ENCODE peak calls at places on chromosomes 2 and 18, in eight cellular contexts. C is astrocyte of the cerebellum, A is left lobe of liver, M is fibroblast of lung, Q is activated B cell treated with CpG ODN at 0.5 μM for 24 hours, F is GDM1, J is mesenteric fat pad, S is EL. R is an unnamed sample.

GRCh38 chr2:43294973-43295603 is 68.7 kb upstream of the ZFP36L2 start:
- DNase-seq in S (no peak), M (peak; percentile 37), F (no peak), A (peak; percentile 24), C (no peak), J (no peak), Q (no peak), R (peak; percentile 35)

GRCh38 chr18:22280453-22280750 is 111.0 kb downstream of the GATA6 start:
- DNase-seq in M (no peak), C (no peak), A (no peak), Q (no peak), F (no peak), S (no peak), J (no peak), R (peak; percentile 72)

GRCh38 chr18:37668971-37669747 is 103.6 kb upstream of the CELF4 start:
- DNase-seq in J (no peak), C (no peak), F (no peak), M (no peak), Q (no peak), S (no peak), A (no peak), R (no peak)

GRCh38 chr2:43609304-43609883 is 13.6 kb upstream of the THADA start:
- DNase-seq in C (peak; percentile 23), A (no peak), F (peak; percentile 6), J (no peak), M (peak; percentile 34), S (peak; percentile 59), Q (no peak), R (peak; percentile 68)

GRCh38 chr2:101341421-101341820 is 32.9 kb upstream of the RNF149 start:
- DNase-seq in A (no peak), C (no peak), J (no peak), F (no peak), M (no peak), S (no peak), Q (no peak), R (no peak)

GRCh38 chr18:75868031-75868430 is 440.5 kb upstream of the SMIM21 start:
- DNase-seq in F (no peak), S (no peak), A (no peak), Q (no peak), C (no peak), M (no peak), J (no peak), R (no peak)

GRCh38 chr18:12317664-12318333 is 9.8 kb downstream of the TUBB6 start:
- DNase-seq in C (no peak), S (peak; percentile 58), M (peak; percentile 57), A (peak; percentile 16), Q (no peak), J (no peak), F (no peak), R (peak; percentile 81)

GRCh38 chr2:173232956-173233744 is 121.5 kb upstream of the CDCA7 start:
- DNase-seq in M (peak; percentile 73), S (peak; percentile 6), A (no peak), C (peak; percentile 26), Q (no peak), J (no peak), F (no peak), R (no peak)

GRCh38 chr2:168912466-168913170 is 11.5 kb downstream of the G6PC2 start:
- DNase-seq in S (peak; percentile 38), C (peak; percentile 18), F (no peak), J (no peak), Q (no peak), A (peak; percentile 64), M (peak; percentile 48), R (peak; percentile 16)

GRCh38 chr18:54871231-54871630 is 43.0 kb downstream of the RAB27B start:
- DNase-seq in S (no peak), F (no peak), Q (no peak), A (no peak), M (no peak), C (no peak), J (no peak), R (no peak)

GRCh38 chr2:241850544-241851324 is 8.0 kb downstream of the PDCD1 start:
- DNase-seq in Q (no peak), M (no peak), F (no peak), A (no peak), J (peak; percentile 81), S (no peak), C (no peak), R (no peak)

GRCh38 chr18:77650799-77651385 is 401.2 kb downstream of the GALR1 start:
- DNase-seq in C (no peak), A (peak; percentile 59), J (peak; percentile 91), Q (peak; percentile 35), S (no peak), F (peak; percentile 24), M (peak; percentile 7), R (peak; percentile 1)

GRCh38 chr18:14086459-14087231 is 45.6 kb downstream of the ZNF519 start:
- DNase-seq in M (peak; percentile 19), C (no peak), Q (no peak), J (no peak), F (no peak), A (no peak), S (peak; percentile 31), R (peak; percentile 23)

GRCh38 chr18:69257861-69258458 is 142.7 kb upstream of the DOK6 start:
- DNase-seq in Q (no peak), J (no peak), S (peak; percentile 49), F (no peak), M (peak; percentile 87), A (no peak), C (peak; percentile 75), R (peak; percentile 64)

GRCh38 chr18:69064063-69064462 is 266.2 kb downstream of the CCDC102B start:
- DNase-seq in C (no peak), S (no peak), F (no peak), J (no peak), A (no peak), M (no peak), Q (no peak), R (no peak)

GRCh38 chr2:159402790-159403189 is 116.3 kb upstream of the WDSUB1 start:
- DNase-seq in J (no peak), Q (no peak), C (no peak), A (no peak), S (no peak), M (no peak), F (no peak), R (no peak)

GRCh38 chr2:212897296-212897695 is 254.1 kb downstream of the IKZF2 start:
- DNase-seq in M (peak; percentile 36), F (no peak), J (no peak), A (no peak), C (no peak), S (peak; percentile 18), Q (no peak), R (no peak)

GRCh38 chr2:55115795-55116597 is 65.7 kb upstream of the RTN4 start:
- DNase-seq in Q (no peak), S (peak; percentile 91), A (no peak), C (no peak), M (peak; percentile 78), J (no peak), F (no peak), R (peak; percentile 74)

GRCh38 chr2:75344146-75344545 is 144.8 kb upstream of the TACR1 start:
- DNase-seq in A (no peak), M (no peak), C (no peak), S (no peak), F (no peak), J (no peak), Q (no peak), R (no peak)

GRCh38 chr2:207504513-207505171 is 25.1 kb upstream of the CREB1 start:
- DNase-seq in Q (no peak), C (peak; percentile 98), F (no peak), M (peak; percentile 96), J (no peak), S (peak; percentile 61), A (no peak), R (peak; percentile 49)

GRCh38 chr2:88831792-88832248 is 140.3 kb downstream of the RPIA start:
- DNase-seq in C (no peak), M (no peak), S (peak; percentile 34), Q (peak; percentile 72), F (peak; percentile 27), J (no peak), A (no peak), R (no peak)

GRCh38 chr18:13440277-13441248 is 222.0 kb downstream of the LDLRAD4 start:
- DNase-seq in M (no peak), A (no peak), C (no peak), F (no peak), Q (no peak), S (no peak), J (peak; percentile 71), R (no peak)

GRCh38 chr18:10215444-10215843 is 239.0 kb upstream of the APCDD1 start:
- DNase-seq in J (no peak), S (no peak), Q (no peak), M (no peak), A (no peak), C (no peak), F (no peak), R (no peak)

GRCh38 chr2:150508497-150509137 is 21.1 kb upstream of the RND3 start:
- DNase-seq in A (no peak), Q (no peak), F (no peak), C (no peak), S (no peak), J (no peak), M (no peak), R (no peak)

GRCh38 chr18:48099481-48100167 is 169.2 kb upstream of the SMAD2 start:
- DNase-seq in S (no peak), A (no peak), J (peak; percentile 81), Q (no peak), M (no peak), C (no peak), F (no peak), R (no peak)

GRCh38 chr2:232963913-232964312 is 49.1 kb downstream of the NGEF start:
- DNase-seq in Q (no peak), F (no peak), J (no peak), M (no peak), S (no peak), C (no peak), A (no peak), R (no peak)

GRCh38 chr2:225742487-225742886 is 343.0 kb downstream of the NYAP2 start:
- DNase-seq in A (no peak), F (no peak), Q (no peak), M (no peak), C (no peak), S (no peak), J (no peak), R (peak; percentile 26)

R was measured in mesenchymal stem cell.